ENCODE peak calls at places on chromosomes 16 and 17, in four cellular contexts. V is IMR-90, D is upper lobe of left lung, W is Peyer's patch. B is an unnamed sample.

GRCh38 chr16:72935896-72936295 is 112.0 kb downstream of the ZFHX3 start:
- DNase-seq in W (peak), V (no peak), D (no peak), B (peak)

GRCh38 chr16:26643519-26643918 is 423.2 kb upstream of the C16orf82 start:
- DNase-seq in D (no peak), V (no peak), W (no peak), B (no peak)

GRCh38 chr17:6509295-6509771 is 47.0 kb downstream of the PITPNM3 start:
- DNase-seq in V (peak), W (no peak), D (no peak), B (peak)

GRCh38 chr16:2324296-2324859 is 16.1 kb downstream of the ABCA3 start:
- DNase-seq in V (no peak), D (peak), W (no peak), B (no peak)

GRCh38 chr17:3033741-3034577 is 29.4 kb downstream of the OR1D5 start:
- DNase-seq in D (no peak), V (no peak), W (peak), B (no peak)

GRCh38 chr17:33049781-33050414 is 58.3 kb downstream of the SPACA3 start:
- DNase-seq in D (no peak), W (peak), V (peak), B (peak)

GRCh38 chr16:89906141-89907025 is 12.3 kb upstream of the MC1R start:
- DNase-seq in V (no peak), W (no peak), D (no peak), B (no peak)

GRCh38 chr17:78174332-78174869 is 6.0 kb downstream of the SYNGR2 start:
- DNase-seq in W (peak), D (peak), V (no peak), B (no peak)

GRCh38 chr17:18235743-18236256 is 10.4 kb downstream of the LLGL1 start:
- DNase-seq in W (no peak), V (peak), D (peak), B (peak)

GRCh38 chr17:40499551-40500189 is 1.8 kb downstream of the TNS4 start:
- DNase-seq in W (peak), D (peak), V (peak), B (peak)
- TF ChIP-seq CTCF in W (no peak), D (no peak), V (no peak), B (no peak)

DNA sequence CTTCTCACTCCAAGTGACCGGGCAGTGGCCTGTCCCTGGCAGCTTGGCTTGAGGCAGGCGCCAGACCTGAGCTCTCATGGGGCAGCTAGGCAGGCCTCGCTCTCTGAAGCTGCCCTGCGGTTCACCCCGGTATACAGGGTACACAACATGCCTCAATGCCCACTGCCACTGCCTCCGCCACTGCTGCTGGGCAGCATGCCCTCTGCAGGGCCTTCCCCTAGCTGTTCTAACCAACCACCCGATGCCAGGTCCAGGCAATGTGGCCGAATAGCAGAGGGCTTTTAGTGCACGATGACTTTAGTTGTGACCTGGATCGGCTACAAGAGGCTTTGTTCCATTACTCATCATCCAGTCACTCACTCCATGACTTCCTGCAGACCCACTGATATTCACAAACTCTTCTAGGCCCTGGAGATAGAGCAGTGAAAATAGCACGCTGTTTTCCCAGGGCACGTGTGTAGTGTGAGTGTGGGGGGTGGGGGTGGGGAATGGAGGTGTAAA is 19.7 kb downstream of the CDC42EP4 start:
- DNase-seq in V (peak), D (no peak), W (no peak), B (peak)
- H3K4me3 ChIP-seq in V (no peak), D (peak), W (no peak), B (peak)

GRCh38 chr16:71843517-71844031 is 2.2 kb upstream of the ATXN1L start:
- DNase-seq in V (no peak), D (no peak), W (no peak), B (no peak)

GRCh38 chr16:71848622-71849021 is 2.8 kb downstream of the ATXN1L start:
- DNase-seq in D (no peak), V (no peak), W (no peak), B (no peak)

GRCh38 chr16:71847096-71847495 is 1.3 kb downstream of the ATXN1L start:
- DNase-seq in W (no peak), V (no peak), D (no peak), B (no peak)

GRCh38 chr16:71846443-71846842 is 667 bp downstream of the ATXN1L start:
- DNase-seq in D (no peak), V (no peak), W (no peak), B (peak)

DNA sequence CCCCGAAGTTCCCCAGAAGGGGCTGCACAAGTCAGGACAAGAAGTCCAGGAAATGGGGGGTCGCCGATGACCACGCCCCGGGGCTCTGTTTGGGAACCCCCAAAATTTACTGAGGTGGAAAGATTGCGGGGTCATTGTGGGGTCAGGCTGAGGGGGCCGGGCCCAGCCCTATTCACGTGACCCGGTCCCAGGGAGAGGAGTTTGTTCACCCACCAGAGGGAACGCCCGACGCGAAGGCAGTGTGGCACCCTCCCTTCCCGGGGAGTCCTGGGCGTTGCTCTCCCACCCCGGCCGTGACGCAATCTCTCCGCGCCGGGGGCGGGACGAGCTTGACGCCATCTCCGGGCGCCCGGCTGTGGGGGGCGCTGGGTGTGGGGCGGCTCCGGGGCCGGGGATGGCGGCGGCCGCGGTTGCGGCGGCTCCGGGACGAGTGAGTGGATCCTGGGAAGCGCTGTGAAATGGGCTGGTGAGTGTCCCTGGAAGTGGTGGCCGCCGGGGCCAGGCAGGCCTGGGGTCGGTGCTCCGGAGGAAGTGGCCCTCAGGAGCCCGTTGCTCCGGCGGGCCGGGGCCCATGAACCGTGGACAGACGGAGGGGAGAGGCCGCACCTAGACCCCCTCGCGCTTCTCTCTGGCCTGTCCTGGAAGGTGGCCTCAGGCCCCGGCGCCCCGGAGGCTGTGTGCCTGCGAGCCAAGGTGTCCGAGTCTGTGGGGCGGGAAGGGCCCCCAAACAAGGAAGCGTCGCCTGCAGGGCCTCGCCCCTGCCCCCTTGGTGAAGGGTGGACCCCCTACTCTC is at the start of gene ATXN1L:
- DNase-seq in D (peak), W (peak), V (peak), B (peak)
- TF ChIP-seq CTCF in D (peak), W (no peak), V (no peak), B (no peak)

GRCh38 chr16:14510939-14511797 is 118.9 kb downstream of the PARN start:
- DNase-seq in W (no peak), V (peak), D (no peak), B (peak)
- H3K4me3 ChIP-seq in W (no peak), V (no peak), D (no peak), B (no peak)

GRCh38 chr16:84925092-84925772 is 86.1 kb downstream of the ZDHHC7 start:
- DNase-seq in W (peak), V (no peak), D (no peak), B (peak)
- TF ChIP-seq CTCF in W (peak), V (peak), D (peak), B (peak)

GRCh38 chr16:14632693-14633569 is at the start of gene BFAR:
- DNase-seq in V (peak), D (peak), W (peak), B (peak)

GRCh38 chr16:14628806-14629611 is 1.1 kb downstream of the PARN start:
- DNase-seq in D (no peak), W (no peak), V (no peak), B (peak)

GRCh38 chr16:14629612-14629918 is 495 bp downstream of the PARN start:
- DNase-seq in D (no peak), W (no peak), V (no peak), B (no peak)

GRCh38 chr16:14627088-14627487 is 3.0 kb downstream of the PARN start:
- DNase-seq in V (no peak), W (no peak), D (no peak), B (no peak)

DNA sequence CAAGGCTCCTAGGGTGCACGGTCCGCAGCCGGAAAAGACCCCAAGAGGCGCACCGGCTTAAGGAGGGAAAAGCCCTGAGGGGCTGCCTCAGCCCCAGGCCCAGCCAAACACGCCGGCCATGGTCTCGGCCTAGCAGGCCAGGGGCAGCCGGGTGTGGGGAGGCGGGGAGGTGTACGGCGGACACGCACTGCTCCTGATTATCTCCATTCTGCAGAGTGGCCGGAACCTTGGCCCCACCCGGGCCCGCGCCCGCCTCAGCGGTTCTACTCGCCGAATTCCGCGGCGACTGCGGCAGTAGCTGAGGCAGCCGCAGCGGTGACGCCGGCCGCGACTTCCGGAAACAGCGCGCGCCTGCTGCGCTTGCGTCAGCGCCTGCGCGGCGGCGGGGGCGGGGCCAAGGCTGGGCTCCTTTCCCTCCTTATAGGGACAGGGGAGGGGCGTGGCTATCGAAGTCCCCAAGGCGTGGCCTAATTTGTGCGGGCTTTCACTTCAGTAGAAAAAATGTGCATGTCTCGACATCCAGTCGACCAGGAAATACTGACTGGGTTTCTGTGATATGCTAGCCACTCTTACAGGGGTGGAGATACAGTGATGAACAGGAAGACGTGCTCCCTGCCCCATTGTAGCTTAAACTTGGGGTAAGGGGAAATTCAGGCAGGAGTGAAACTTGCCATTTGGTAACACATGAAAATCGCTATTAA is at the start of gene PARN:
- DNase-seq in W (peak), D (peak), V (peak), B (peak)
- H3K4me3 ChIP-seq in W (peak), D (peak), V (peak), B (peak)

GRCh38 chr16:50207652-50208051 is 54.5 kb downstream of the TENT4B start:
- DNase-seq in W (no peak), V (peak), D (no peak), B (peak)

GRCh38 chr16:50209548-50210265 is 56.6 kb downstream of the TENT4B start:
- DNase-seq in V (no peak), W (peak), D (no peak), B (no peak)

GRCh38 chr16:50208460-50208931 is 55.4 kb downstream of the TENT4B start:
- DNase-seq in V (peak), W (no peak), D (no peak), B (no peak)

GRCh38 chr16:50213939-50214519 is 52.3 kb upstream of the ADCY7 start:
- DNase-seq in D (no peak), V (peak), W (no peak), B (peak)

GRCh38 chr16:50210266-50211038 is 55.9 kb upstream of the ADCY7 start:
- DNase-seq in W (peak), V (peak), D (no peak), B (peak)
- TF ChIP-seq CTCF in W (peak), V (peak), D (peak), B (peak)